ENCODE peak calls at places on chromosomes 13 and 19, in ten cellular contexts. A is SK-N-SH, C is HCT116, E is A549, S is K562, P is mucosa of descending colon, M is GM12865, R is MCF 10A, G is neural crest cell, H is spleen. O is an unnamed sample.
A peak's percentile ranks its signal among the peaks of the same experiment; 100 is the strongest.

GRCh38 chr13:75685239-75685697 is 49.1 kb downstream of the LMO7 start:
- DNase-seq in C (no peak), H (no peak), P (no peak), S (no peak), G (no peak), R (peak; percentile 81), M (no peak), E (no peak), A (no peak), O (no peak)

GRCh38 chr13:19984430-19985218 is 26.1 kb downstream of the ZMYM2 start:
- DNase-seq in M (peak; percentile 74), S (no peak), R (peak; percentile 38), P (no peak), H (no peak), A (peak; percentile 20), G (no peak), E (peak; percentile 18), C (peak; percentile 12), O (no peak)

GRCh38 chr19:2145831-2146241 is 5.5 kb downstream of the AP3D1 start:
- DNase-seq in A (no peak), S (no peak), P (no peak), M (no peak), R (no peak), G (no peak), E (no peak), H (no peak), C (no peak), O (no peak)

GRCh38 chr13:75787249-75787940 is 151.3 kb downstream of the LMO7 start:
- DNase-seq in R (no peak), C (no peak), S (no peak), G (no peak), H (no peak), A (no peak), P (no peak), E (no peak), M (no peak), O (no peak)

GRCh38 chr13:34207334-34207733 is 389.4 kb downstream of the RFC3 start:
- DNase-seq in R (peak; percentile 33), M (no peak), H (no peak), P (no peak), G (no peak), A (no peak), C (no peak), S (no peak), E (peak; percentile 32), O (no peak)

GRCh38 chr13:104984296-104984818 is 1551.1 kb downstream of the EFNB2 start:
- DNase-seq in H (no peak), C (no peak), A (peak; percentile 8), M (peak; percentile 90), G (no peak), E (no peak), S (no peak), R (peak; percentile 62), P (peak; percentile 13), O (no peak)

GRCh38 chr13:36428083-36428482 is 4.2 kb upstream of the CCNA1 start:
- DNase-seq in M (no peak), R (peak; percentile 93), E (no peak), G (no peak), H (no peak), A (no peak), S (no peak), C (no peak), P (no peak), O (no peak)

GRCh38 chr13:23572836-23573235 is 2.6 kb downstream of the TNFRSF19 start:
- DNase-seq in A (no peak), C (no peak), R (no peak), M (peak; percentile 57), S (no peak), P (no peak), H (no peak), E (no peak), G (no peak), O (no peak)

GRCh38 chr19:57002765-57003164 is 117.0 kb upstream of the USP29 start:
- DNase-seq in A (no peak), H (no peak), P (no peak), E (no peak), C (no peak), R (no peak), M (no peak), G (no peak), S (no peak), O (no peak)

GRCh38 chr19:16168465-16169081 is 4.8 kb downstream of the CIB3 start:
- DNase-seq in C (no peak), E (no peak), H (no peak), M (peak; percentile 52), R (no peak), S (peak; percentile 36), A (no peak), G (no peak), P (no peak), O (no peak)

GRCh38 chr19:9151367-9151766 is 11.2 kb downstream of the ZNF317 start:
- DNase-seq in R (no peak), H (no peak), G (no peak), S (no peak), C (no peak), M (no peak), E (no peak), A (no peak), P (no peak), O (no peak)

GRCh38 chr19:370641-371330 is 26.2 kb upstream of the MIER2 start:
- DNase-seq in S (no peak), H (peak; percentile 39), M (no peak), E (no peak), A (no peak), C (no peak), R (no peak), P (no peak), G (no peak), O (peak; percentile 61)

GRCh38 chr13:112961457-112962369 is 7.3 kb upstream of the MCF2L start:
- DNase-seq in M (no peak), C (no peak), A (no peak), G (no peak), S (no peak), E (no peak), H (peak; percentile 69), P (no peak), R (no peak), O (peak; percentile 77)

GRCh38 chr13:29619995-29620394 is 24.5 kb upstream of the SLC7A1 start:
- DNase-seq in R (no peak), M (no peak), E (no peak), G (no peak), C (no peak), A (no peak), S (no peak), P (no peak), H (no peak), O (no peak)

DNA sequence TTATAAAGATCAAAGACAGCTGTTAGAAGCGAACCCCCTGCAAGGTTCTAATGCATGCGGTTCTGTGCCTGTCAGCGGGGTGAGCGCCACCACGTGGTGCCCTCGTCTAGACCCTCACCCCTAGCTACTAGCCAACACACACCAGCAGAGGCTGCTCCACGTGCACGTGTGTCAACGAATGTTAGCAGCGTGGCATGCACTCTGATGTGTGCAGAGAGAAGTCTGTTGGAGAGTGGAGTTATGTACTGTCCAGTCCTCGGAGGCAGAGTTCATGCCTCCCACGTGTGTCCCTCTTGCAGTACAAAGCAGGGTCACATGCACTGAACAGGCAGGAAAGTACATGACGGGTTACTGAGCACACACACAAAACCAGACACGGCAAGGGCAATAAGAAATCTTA is 75.0 kb upstream of the SLC15A1 start:
- DNase-seq in A (no peak), P (no peak), C (no peak), E (no peak), S (no peak), M (no peak), R (no peak), H (no peak), G (no peak), O (no peak)
- TF ChIP-seq CTCF in A (no peak), P (no peak), C (no peak), E (no peak), S (no peak), M (no peak), R (no peak), H (no peak), G (no peak), O (no peak)

DNA sequence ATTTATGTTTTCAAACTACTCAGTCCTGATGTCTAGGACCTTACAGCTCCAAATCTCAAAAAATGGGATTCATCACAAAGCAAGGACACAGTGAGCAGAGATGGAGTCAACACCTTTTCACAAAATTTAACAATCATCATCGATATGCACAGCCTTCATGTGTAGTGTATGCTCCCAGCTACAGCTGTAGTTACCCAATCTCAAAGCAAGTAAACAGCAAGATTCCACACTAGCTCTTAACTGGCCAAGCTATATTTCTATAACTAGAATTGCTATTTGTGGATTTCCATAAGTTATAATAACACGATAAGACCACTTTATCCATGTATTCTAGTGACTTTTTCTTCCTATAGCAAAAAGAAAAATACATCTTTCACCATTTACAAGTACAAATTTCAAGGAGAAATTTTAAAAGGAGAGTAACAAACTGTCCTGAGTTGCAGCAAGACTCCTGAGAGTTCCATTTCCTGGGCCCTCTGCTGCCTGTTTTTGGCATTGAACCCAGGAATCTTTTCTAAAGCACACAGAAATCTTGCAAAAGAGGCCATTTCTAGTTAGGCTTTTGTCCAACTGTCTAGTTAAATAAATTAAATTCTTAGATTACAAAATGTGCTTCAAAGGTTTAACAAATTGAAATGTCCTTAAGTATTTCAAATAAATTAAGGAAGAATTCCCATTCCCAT is 460.6 kb downstream of the FGF14 start:
- DNase-seq in E (no peak), A (peak; percentile 14), C (no peak), S (no peak), H (no peak), M (no peak), R (peak; percentile 31), P (no peak), G (no peak), O (no peak)
- TF ChIP-seq CTCF in E (no peak), A (peak; percentile 45), C (no peak), S (no peak), H (no peak), M (peak; percentile 9), R (peak; percentile 31), P (no peak), G (peak; percentile 51), O (peak; percentile 0)

DNA sequence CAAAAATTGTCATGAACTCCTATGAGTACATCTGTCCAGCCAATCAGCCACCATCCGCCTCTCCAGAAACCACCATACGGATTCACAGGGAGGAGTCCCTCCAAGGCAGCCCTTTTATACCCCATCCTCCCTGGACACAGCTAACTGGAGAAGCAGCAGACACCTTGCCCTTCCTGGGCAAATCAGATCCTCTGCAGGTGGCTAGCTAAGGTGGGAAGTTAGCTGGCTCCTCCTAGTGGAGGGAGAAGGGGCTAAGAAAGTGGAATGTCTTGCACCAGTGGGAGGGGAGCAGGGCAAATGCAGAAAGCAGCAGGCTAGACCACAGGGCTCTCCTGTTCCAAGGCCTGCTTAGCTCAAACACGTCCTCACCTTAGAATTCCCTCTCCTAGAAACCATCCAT is 46.2 kb upstream of the UQCRFS1 start:
- DNase-seq in G (no peak), R (no peak), C (no peak), A (no peak), S (peak; percentile 33), E (no peak), P (no peak), M (peak; percentile 24), H (no peak), O (no peak)
- TF ChIP-seq CTCF in G (peak; percentile 29), R (no peak), C (peak; percentile 54), A (peak; percentile 18), S (peak; percentile 50), E (peak; percentile 43), P (no peak), M (peak; percentile 36), H (no peak), O (peak; percentile 30)

DNA sequence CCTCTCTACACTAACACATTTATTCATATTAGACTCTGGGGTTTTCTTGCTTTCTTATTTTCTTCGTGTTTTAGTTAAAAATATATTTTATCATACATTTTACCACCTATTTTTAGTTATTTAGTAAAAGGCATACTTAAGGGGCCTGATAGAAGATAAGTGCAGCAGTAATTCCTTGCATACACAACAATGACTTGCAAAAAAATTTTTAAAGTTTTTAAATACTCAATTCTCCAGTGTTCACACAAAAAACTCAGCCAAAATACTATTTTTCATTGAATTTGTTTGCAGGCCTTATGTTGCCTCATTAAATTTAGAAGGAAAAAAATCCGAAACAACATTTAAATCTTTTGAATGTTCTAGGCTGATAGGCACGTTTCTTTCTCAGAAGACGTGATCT is 2431.7 kb downstream of the PCDH9 start:
- DNase-seq in M (no peak), E (no peak), R (no peak), A (no peak), P (no peak), S (no peak), H (no peak), G (no peak), C (no peak), O (no peak)
- TF ChIP-seq CTCF in M (no peak), E (no peak), R (no peak), A (no peak), P (no peak), S (no peak), H (no peak), G (no peak), C (no peak), O (no peak)